ENCODE peak calls at places on chromosomes 12 and 14, in six cellular contexts. N, C, R, M, O and D are unnamed samples.
A peak's percentile ranks its signal among the peaks of the same experiment; 100 is the strongest.

GRCh38 chr14:103828315-103828967 is 18.9 kb downstream of the PPP1R13B start:
- DNase-seq in N (peak; percentile 58), C (peak; percentile 55), R (no peak), M (no peak), O (no peak), D (no peak)

GRCh38 chr14:98877065-98877464 is 394.9 kb downstream of the BCL11B start:
- DNase-seq in N (no peak), C (no peak), R (no peak), M (no peak), O (no peak), D (no peak)

GRCh38 chr14:46344327-46344937 is 307.1 kb downstream of the RPL10L start:
- DNase-seq in N (no peak), C (peak; percentile 35), R (peak; percentile 6), M (peak; percentile 5), O (peak; percentile 66), D (peak; percentile 32)

GRCh38 chr12:107521826-107522355 is 163.7 kb upstream of the PWP1 start:
- DNase-seq in N (no peak), C (no peak), R (no peak), M (no peak), O (no peak), D (no peak)

GRCh38 chr14:89600950-89601826 is 184.2 kb upstream of the FOXN3 start:
- DNase-seq in N (no peak), C (no peak), R (peak; percentile 79), M (no peak), O (no peak), D (no peak)

GRCh38 chr12:50271724-50272247 is 11.5 kb downstream of the LIMA1 start:
- DNase-seq in N (no peak), C (peak; percentile 51), R (no peak), M (no peak), O (no peak), D (no peak)

GRCh38 chr12:87953257-87953860 is 75.8 kb downstream of the C12orf50 start:
- DNase-seq in N (no peak), C (peak; percentile 60), R (peak; percentile 33), M (peak; percentile 16), O (peak; percentile 56), D (peak; percentile 21)

GRCh38 chr14:22375321-22375930 is 213.6 kb downstream of the DAD1 start:
- DNase-seq in N (no peak), C (peak; percentile 61), R (peak; percentile 46), M (peak; percentile 34), O (peak; percentile 67), D (peak; percentile 66)

GRCh38 chr12:5236022-5236421 is 192.3 kb downstream of the KCNA5 start:
- DNase-seq in N (no peak), C (no peak), R (no peak), M (no peak), O (no peak), D (no peak)

GRCh38 chr12:77847060-77847541 is 16.4 kb downstream of the NAV3 start:
- DNase-seq in N (no peak), C (peak; percentile 34), R (no peak), M (peak; percentile 67), O (no peak), D (peak; percentile 87)

GRCh38 chr14:19851365-19851764 is 23.6 kb upstream of the OR4K2 start:
- DNase-seq in N (no peak), C (peak; percentile 8), R (no peak), M (no peak), O (no peak), D (no peak)

GRCh38 chr14:22388669-22389625 is 200.1 kb downstream of the DAD1 start:
- DNase-seq in N (no peak), C (peak; percentile 62), R (peak; percentile 22), M (no peak), O (no peak), D (no peak)

GRCh38 chr12:50401383-50402155 is 884 bp downstream of the LARP4 start:
- DNase-seq in N (no peak), C (peak; percentile 69), R (no peak), M (peak; percentile 16), O (peak; percentile 59), D (peak; percentile 52)

GRCh38 chr12:89947437-89948265 is 239.0 kb upstream of the ATP2B1 start:
- DNase-seq in N (peak; percentile 11), C (peak; percentile 95), R (peak; percentile 91), M (no peak), O (no peak), D (no peak)

GRCh38 chr14:71266994-71267636 is 359.9 kb downstream of the PCNX1 start:
- DNase-seq in N (no peak), C (peak; percentile 52), R (peak; percentile 63), M (peak; percentile 24), O (no peak), D (peak; percentile 79)

GRCh38 chr12:42097971-42098370 is 46.7 kb downstream of the GXYLT1 start:
- DNase-seq in N (no peak), C (no peak), R (no peak), M (peak; percentile 51), O (no peak), D (peak; percentile 58)

GRCh38 chr12:103800252-103800771 is 40.7 kb downstream of the NT5DC3 start:
- DNase-seq in N (peak; percentile 61), C (peak; percentile 71), R (no peak), M (no peak), O (no peak), D (no peak)

GRCh38 chr14:32896979-32897723 is 41.5 kb upstream of the NPAS3 start:
- DNase-seq in N (no peak), C (peak; percentile 52), R (no peak), M (no peak), O (no peak), D (no peak)

GRCh38 chr14:63650336-63650952 is 8.8 kb upstream of the WDR89 start:
- DNase-seq in N (no peak), C (no peak), R (no peak), M (no peak), O (no peak), D (peak; percentile 56)

GRCh38 chr12:109232731-109233130 is 76.4 kb downstream of the FOXN4 start:
- DNase-seq in N (no peak), C (no peak), R (no peak), M (no peak), O (no peak), D (no peak)

GRCh38 chr14:40318211-40318719 is 886.0 kb upstream of the FBXO33 start:
- DNase-seq in N (no peak), C (no peak), R (no peak), M (no peak), O (no peak), D (no peak)

GRCh38 chr12:85531345-85531744 is 251.3 kb downstream of the ALX1 start:
- DNase-seq in N (no peak), C (no peak), R (no peak), M (peak; percentile 39), O (no peak), D (peak; percentile 65)

GRCh38 chr12:105292705-105293104 is 37.8 kb upstream of the C12orf75 start:
- DNase-seq in N (no peak), C (peak; percentile 24), R (no peak), M (no peak), O (no peak), D (no peak)

GRCh38 chr12:109759076-109759420 is 45.4 kb downstream of the FAM222A start:
- DNase-seq in N (peak; percentile 22), C (no peak), R (no peak), M (no peak), O (no peak), D (no peak)

GRCh38 chr12:116495260-116495659 is 63.9 kb upstream of the MAP1LC3B2 start:
- DNase-seq in N (no peak), C (peak; percentile 56), R (peak; percentile 80), M (no peak), O (peak; percentile 23), D (no peak)

GRCh38 chr14:100708349-100709217 is 18.1 kb upstream of the DLK1 start:
- DNase-seq in N (peak; percentile 93), C (peak; percentile 41), R (no peak), M (no peak), O (peak; percentile 42), D (no peak)

GRCh38 chr12:27566159-27566558 is 42.2 kb downstream of the PPFIBP1 start:
- DNase-seq in N (no peak), C (no peak), R (no peak), M (no peak), O (no peak), D (no peak)
- TF ChIP-seq CTCF in N (no peak), C (no peak), R (no peak), M (no peak), O (no peak), D (no peak)

GRCh38 chr14:76872796-76873432 is 46.7 kb downstream of the LRRC74A start:
- DNase-seq in N (peak; percentile 69), C (peak; percentile 44), R (peak; percentile 18), M (peak; percentile 83), O (peak; percentile 76), D (peak; percentile 59)

GRCh38 chr14:76880432-76880831 is 54.2 kb downstream of the LRRC74A start:
- DNase-seq in N (no peak), C (no peak), R (no peak), M (no peak), O (no peak), D (no peak)

GRCh38 chr14:76877871-76878270 is 51.7 kb downstream of the LRRC74A start:
- DNase-seq in N (no peak), C (no peak), R (no peak), M (no peak), O (no peak), D (no peak)

GRCh38 chr14:76874734-76875133 is 48.5 kb downstream of the LRRC74A start:
- DNase-seq in N (no peak), C (no peak), R (no peak), M (no peak), O (no peak), D (no peak)

GRCh38 chr14:76876076-76876475 is 49.9 kb downstream of the LRRC74A start:
- DNase-seq in N (peak; percentile 69), C (peak; percentile 72), R (peak; percentile 61), M (peak; percentile 76), O (peak; percentile 83), D (peak; percentile 71)
- TF ChIP-seq CTCF in N (peak; percentile 72), C (peak; percentile 98), R (peak; percentile 95), M (peak; percentile 91), O (peak; percentile 93), D (peak; percentile 93)

GRCh38 chr14:74610866-74611671 is 968 bp downstream of the LTBP2 start:
- DNase-seq in N (peak; percentile 58), C (peak; percentile 45), R (no peak), M (no peak), O (peak; percentile 65), D (no peak)

GRCh38 chr14:74613211-74613914 is 1.3 kb upstream of the LTBP2 start:
- DNase-seq in N (no peak), C (no peak), R (no peak), M (no peak), O (peak; percentile 50), D (no peak)

GRCh38 chr14:74610199-74610865 is 1.7 kb downstream of the LTBP2 start:
- DNase-seq in N (no peak), C (no peak), R (no peak), M (no peak), O (no peak), D (no peak)

GRCh38 chr14:74611672-74612345 is at the start of gene LTBP2:
- DNase-seq in N (no peak), C (peak; percentile 51), R (no peak), M (peak; percentile 38), O (peak; percentile 69), D (no peak)

GRCh38 chr14:74612346-74613021 is 447 bp upstream of the LTBP2 start:
- DNase-seq in N (peak; percentile 89), C (peak; percentile 72), R (peak; percentile 60), M (peak; percentile 93), O (peak; percentile 93), D (peak; percentile 83)
- TF ChIP-seq CTCF in N (peak; percentile 35), C (peak; percentile 41), R (peak; percentile 74), M (peak; percentile 91), O (peak; percentile 70), D (peak; percentile 66)

GRCh38 chr12:48954781-48955501 is 2.3 kb downstream of the ARF3 start:
- DNase-seq in N (no peak), C (no peak), R (no peak), M (no peak), O (no peak), D (no peak)
- TF ChIP-seq CTCF in N (no peak), C (no peak), R (no peak), M (no peak), O (no peak), D (no peak)

GRCh38 chr14:70257526-70257925 is 68.8 kb upstream of the SLC8A3 start:
- DNase-seq in N (no peak), C (peak; percentile 1), R (no peak), M (peak; percentile 48), O (peak; percentile 36), D (peak; percentile 62)
- TF ChIP-seq CTCF in N (no peak), C (peak; percentile 35), R (peak; percentile 43), M (peak; percentile 71), O (peak; percentile 50), D (peak; percentile 68)